ENCODE peak calls at places on chromosomes 11 and 22, in four cellular contexts. One of them, this sample, is unnamed.

GRCh38 chr11:126965331-126965730 is 35.2 kb downstream of the KIRREL3 start:
- DNase-seq in NCI-H1105 treated with DMSO at 0.1 percent for 48 hours: no peak
- DNase-seq in NCI-H1092 treated with DMSO at 0.1 percent for 48 hours: no peak
- DNase-seq in iris pigment epithelial cell: no peak
- DNase-seq in this sample: no peak

GRCh38 chr11:24496371-24496727 is 504 bp upstream of the LUZP2 start:
- DNase-seq in iris pigment epithelial cell: peak; percentile 6
- DNase-seq in NCI-H1105 treated with DMSO at 0.1 percent for 48 hours: no peak
- DNase-seq in NCI-H1092 treated with DMSO at 0.1 percent for 48 hours: no peak
- DNase-seq in this sample: no peak

GRCh38 chr11:17643506-17644405 is 75.6 kb upstream of the MYOD1 start:
- DNase-seq in NCI-H1092 treated with DMSO at 0.1 percent for 48 hours: no peak
- DNase-seq in NCI-H1105 treated with DMSO at 0.1 percent for 48 hours: no peak
- DNase-seq in iris pigment epithelial cell: no peak
- DNase-seq in this sample: no peak

GRCh38 chr11:133047036-133047800 is 485.1 kb downstream of the OPCML start:
- DNase-seq in iris pigment epithelial cell: no peak
- DNase-seq in NCI-H1105 treated with DMSO at 0.1 percent for 48 hours: no peak
- DNase-seq in NCI-H1092 treated with DMSO at 0.1 percent for 48 hours: no peak
- DNase-seq in this sample: no peak

GRCh38 chr11:34315006-34315793 is 42.6 kb downstream of the ABTB2 start:
- DNase-seq in NCI-H1105 treated with DMSO at 0.1 percent for 48 hours: no peak
- DNase-seq in iris pigment epithelial cell: no peak
- DNase-seq in NCI-H1092 treated with DMSO at 0.1 percent for 48 hours: no peak
- DNase-seq in this sample: no peak

GRCh38 chr11:29773656-29774264 is 243.1 kb downstream of the KCNA4 start:
- DNase-seq in NCI-H1105 treated with DMSO at 0.1 percent for 48 hours: no peak
- DNase-seq in NCI-H1092 treated with DMSO at 0.1 percent for 48 hours: no peak
- DNase-seq in iris pigment epithelial cell: no peak
- DNase-seq in this sample: no peak

GRCh38 chr11:17989306-17989705 is 23.5 kb downstream of the SERGEF start:
- DNase-seq in NCI-H1105 treated with DMSO at 0.1 percent for 48 hours: peak; percentile 47
- DNase-seq in iris pigment epithelial cell: no peak
- DNase-seq in NCI-H1092 treated with DMSO at 0.1 percent for 48 hours: no peak
- DNase-seq in this sample: no peak

GRCh38 chr11:106381895-106382294 is 304.4 kb downstream of the AASDHPPT start:
- DNase-seq in NCI-H1092 treated with DMSO at 0.1 percent for 48 hours: no peak
- DNase-seq in NCI-H1105 treated with DMSO at 0.1 percent for 48 hours: no peak
- DNase-seq in iris pigment epithelial cell: no peak
- DNase-seq in this sample: no peak

GRCh38 chr11:104343578-104343977 is 179.6 kb upstream of the PDGFD start:
- DNase-seq in NCI-H1092 treated with DMSO at 0.1 percent for 48 hours: peak; percentile 39
- DNase-seq in NCI-H1105 treated with DMSO at 0.1 percent for 48 hours: peak; percentile 29
- DNase-seq in iris pigment epithelial cell: peak; percentile 30
- DNase-seq in this sample: no peak

GRCh38 chr22:24435323-24435645 is 7.9 kb downstream of the ADORA2A start:
- DNase-seq in NCI-H1092 treated with DMSO at 0.1 percent for 48 hours: no peak
- DNase-seq in NCI-H1105 treated with DMSO at 0.1 percent for 48 hours: no peak
- DNase-seq in iris pigment epithelial cell: no peak
- DNase-seq in this sample: no peak

GRCh38 chr11:30914143-30914762 is 328.1 kb upstream of the MPPED2 start:
- DNase-seq in NCI-H1092 treated with DMSO at 0.1 percent for 48 hours: peak; percentile 61
- DNase-seq in NCI-H1105 treated with DMSO at 0.1 percent for 48 hours: peak; percentile 44
- DNase-seq in iris pigment epithelial cell: peak; percentile 70
- DNase-seq in this sample: no peak

GRCh38 chr22:41286639-41287091 is 678 bp upstream of the RANGAP1 start:
- DNase-seq in iris pigment epithelial cell: no peak
- DNase-seq in NCI-H1092 treated with DMSO at 0.1 percent for 48 hours: no peak
- DNase-seq in NCI-H1105 treated with DMSO at 0.1 percent for 48 hours: peak; percentile 18
- DNase-seq in this sample: peak; percentile 77

GRCh38 chr11:64181506-64182411 is 4.2 kb upstream of the STIP1 start:
- DNase-seq in NCI-H1092 treated with DMSO at 0.1 percent for 48 hours: no peak
- DNase-seq in NCI-H1105 treated with DMSO at 0.1 percent for 48 hours: no peak
- DNase-seq in iris pigment epithelial cell: peak; percentile 94
- DNase-seq in this sample: no peak

GRCh38 chr11:69864589-69864929 is 45.3 kb upstream of the FGF3 start:
- DNase-seq in NCI-H1092 treated with DMSO at 0.1 percent for 48 hours: no peak
- DNase-seq in NCI-H1105 treated with DMSO at 0.1 percent for 48 hours: no peak
- DNase-seq in iris pigment epithelial cell: no peak
- DNase-seq in this sample: no peak

GRCh38 chr11:104776501-104777170 is 121.6 kb downstream of the CASP12 start:
- DNase-seq in NCI-H1092 treated with DMSO at 0.1 percent for 48 hours: no peak
- DNase-seq in NCI-H1105 treated with DMSO at 0.1 percent for 48 hours: no peak
- DNase-seq in iris pigment epithelial cell: no peak
- DNase-seq in this sample: no peak

GRCh38 chr11:77086521-77087472 is 15.8 kb upstream of the OMP start:
- DNase-seq in NCI-H1092 treated with DMSO at 0.1 percent for 48 hours: no peak
- DNase-seq in iris pigment epithelial cell: no peak
- DNase-seq in NCI-H1105 treated with DMSO at 0.1 percent for 48 hours: no peak
- DNase-seq in this sample: no peak

GRCh38 chr11:69376155-69377028 is 82.4 kb downstream of the MYEOV start:
- DNase-seq in iris pigment epithelial cell: no peak
- DNase-seq in NCI-H1105 treated with DMSO at 0.1 percent for 48 hours: no peak
- DNase-seq in NCI-H1092 treated with DMSO at 0.1 percent for 48 hours: no peak
- DNase-seq in this sample: peak; percentile 9

GRCh38 chr11:68657021-68657780 is 27.1 kb upstream of the GAL start:
- DNase-seq in NCI-H1092 treated with DMSO at 0.1 percent for 48 hours: no peak
- DNase-seq in iris pigment epithelial cell: no peak
- DNase-seq in NCI-H1105 treated with DMSO at 0.1 percent for 48 hours: no peak
- DNase-seq in this sample: no peak